ENCODE peak calls at places on chromosome 21, in six cellular contexts. X, M, W, P, E and B are unnamed samples.
A peak's percentile ranks its signal among the peaks of the same experiment; 100 is the strongest.

GRCh38 chr21:21205604-21206003 is 207.4 kb downstream of the NCAM2 start:
- DNase-seq in X (no peak), M (no peak), P (no peak), E (no peak), W (no peak), B (no peak)

GRCh38 chr21:45341779-45342178 is 54.1 kb upstream of the POFUT2 start:
- DNase-seq in W (no peak), M (peak; percentile 48), E (no peak), P (no peak), X (no peak), B (no peak)

GRCh38 chr21:17668479-17668878 is 55.8 kb upstream of the BTG3 start:
- DNase-seq in X (no peak), W (no peak), E (no peak), P (no peak), M (no peak), B (no peak)

GRCh38 chr21:21096956-21097355 is 98.7 kb downstream of the NCAM2 start:
- DNase-seq in P (no peak), M (no peak), E (no peak), X (no peak), W (no peak), B (no peak)

GRCh38 chr21:36551731-36552457 is 72.0 kb upstream of the CLDN14 start:
- DNase-seq in M (no peak), W (no peak), E (no peak), P (no peak), X (no peak), B (no peak)

GRCh38 chr21:30256100-30256499 is 26.6 kb downstream of the KRTAP24-1 start:
- DNase-seq in M (no peak), E (no peak), X (no peak), W (no peak), P (no peak), B (no peak)

GRCh38 chr21:18970941-18971340 is 567.4 kb upstream of the TMPRSS15 start:
- DNase-seq in P (no peak), X (no peak), W (no peak), M (no peak), E (no peak), B (no peak)

GRCh38 chr21:34695434-34695833 is 26.6 kb downstream of the CLIC6 start:
- DNase-seq in X (no peak), W (no peak), M (no peak), P (no peak), E (no peak), B (no peak)

GRCh38 chr21:31111093-31111492 is 72.8 kb upstream of the KRTAP19-8 start:
- DNase-seq in E (no peak), X (no peak), P (no peak), W (no peak), M (no peak), B (no peak)

GRCh38 chr21:16426936-16427335 is 697.2 kb downstream of the USP25 start:
- DNase-seq in P (no peak), X (no peak), M (no peak), W (no peak), E (no peak), B (no peak)

GRCh38 chr21:14926186-14926585 is 138.6 kb downstream of the NRIP1 start:
- DNase-seq in E (no peak), W (no peak), X (no peak), M (no peak), P (no peak), B (no peak)

GRCh38 chr21:31911138-31911907 is 38.5 kb downstream of the HUNK start:
- DNase-seq in M (peak; percentile 38), W (no peak), X (no peak), E (no peak), P (no peak), B (no peak)

GRCh38 chr21:44304041-44304738 is 4.3 kb downstream of the PFKL start:
- DNase-seq in P (peak; percentile 36), M (no peak), E (no peak), W (no peak), X (no peak), B (no peak)

GRCh38 chr21:37149411-37149810 is 76.4 kb downstream of the TTC3 start:
- DNase-seq in X (no peak), P (no peak), W (no peak), M (no peak), E (no peak), B (no peak)

GRCh38 chr21:42461185-42461520 is 34.9 kb downstream of the RSPH1 start:
- DNase-seq in W (no peak), M (no peak), P (no peak), E (no peak), X (no peak), B (no peak)